ENCODE peak calls at places on chromosome 18, in four cellular contexts. W is A549, N is heart left ventricle, F is kidney epithelial cell. J is an unnamed sample.

GRCh38 chr18:58045265-58046086 is 1.4 kb downstream of the NEDD4L start:
- DNase-seq in W (peak), N (peak), F (no peak), J (peak)

GRCh38 chr18:45336431-45336830 is 278.8 kb upstream of the SLC14A2 start:
- DNase-seq in W (no peak), N (no peak), F (no peak), J (no peak)

GRCh38 chr18:58176915-58177717 is 133.1 kb downstream of the NEDD4L start:
- DNase-seq in W (peak), N (no peak), F (peak), J (peak)

GRCh38 chr18:20971886-20972267 is 139.7 kb downstream of the ROCK1 start:
- DNase-seq in W (peak), N (no peak), F (no peak), J (peak)

GRCh38 chr18:58527116-58528010 is 101.5 kb downstream of the ALPK2 start:
- DNase-seq in W (peak), N (no peak), F (no peak), J (peak)

GRCh38 chr18:48902023-48902855 is 48.5 kb downstream of the SMAD7 start:
- DNase-seq in W (peak), N (peak), F (peak), J (peak)

GRCh38 chr18:21342372-21342771 is 100.3 kb downstream of the GREB1L start:
- DNase-seq in W (no peak), N (no peak), F (no peak), J (no peak)

GRCh38 chr18:44679912-44680270 is 797 bp upstream of the SETBP1 start:
- DNase-seq in W (peak), N (peak), F (no peak), J (peak)

GRCh38 chr18:51135361-51135760 is 62.1 kb downstream of the MEX3C start:
- DNase-seq in W (peak), N (no peak), F (no peak), J (peak)

GRCh38 chr18:27713037-27713726 is 463.7 kb downstream of the CDH2 start:
- DNase-seq in W (no peak), N (no peak), F (no peak), J (peak)

GRCh38 chr18:34740724-34741123 is 30.6 kb downstream of the DTNA start:
- DNase-seq in W (no peak), N (no peak), F (no peak), J (no peak)

GRCh38 chr18:35811896-35812295 is 160.6 kb upstream of the RMP24 start:
- DNase-seq in W (no peak), N (no peak), F (no peak), J (no peak)

GRCh38 chr18:37565985-37566478 is 434 bp upstream of the CELF4 start:
- DNase-seq in W (peak), N (peak), F (no peak), J (peak)

GRCh38 chr18:14978962-14979535 is 231.1 kb downstream of the ANKRD30B start:
- DNase-seq in W (peak), N (no peak), F (no peak), J (peak)
- TF ChIP-seq CTCF in W (no peak), N (peak), F (peak), J (peak)

GRCh38 chr18:74171910-74172606 is 23.7 kb downstream of the TIMM21 start:
- DNase-seq in W (no peak), N (no peak), F (no peak), J (peak)
- H3K4me3 ChIP-seq in W (peak), N (no peak), F (no peak), J (peak)

GRCh38 chr18:76866631-76867030 is 44.3 kb downstream of the ZNF236 start:
- DNase-seq in W (no peak), N (no peak), F (no peak), J (no peak)
- TF ChIP-seq CTCF in W (no peak), N (no peak), F (no peak), J (no peak)

GRCh38 chr18:24991661-24992060 is 360.3 kb downstream of the ZNF521 start:
- DNase-seq in W (no peak), N (no peak), F (no peak), J (no peak)
- H3K4me3 ChIP-seq in W (no peak), N (no peak), F (no peak), J (no peak)

DNA sequence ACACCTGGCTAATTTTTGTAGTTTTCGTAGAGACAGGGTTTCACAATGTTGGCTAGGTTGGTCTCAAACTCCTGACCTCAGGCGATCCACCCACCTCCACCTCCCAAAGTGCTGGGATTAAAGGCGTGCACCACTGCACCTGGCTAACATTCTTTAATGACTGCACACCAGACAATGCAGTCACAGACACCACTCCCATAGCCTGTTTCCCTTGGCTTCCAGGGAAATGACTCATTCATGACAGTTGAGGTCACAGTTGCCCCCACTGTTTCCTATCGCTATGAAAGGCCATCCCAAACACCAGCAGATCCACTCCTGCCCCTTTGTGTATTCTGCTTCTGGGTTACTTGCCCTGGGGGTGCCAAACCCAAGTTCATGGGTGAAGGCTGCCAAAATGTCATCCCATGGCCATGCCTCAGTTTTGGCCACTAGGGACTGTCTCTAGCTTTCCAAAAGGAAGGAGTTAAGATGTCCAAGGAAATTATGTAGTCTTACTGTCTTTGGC is 8.7 kb downstream of the CHMP1B start:
- DNase-seq in W (peak), N (no peak), F (peak), J (peak)
- TF ChIP-seq CTCF in W (peak), N (no peak), F (no peak), J (peak)

GRCh38 chr18:43159091-43159490 is 43.6 kb upstream of the RIT2 start:
- DNase-seq in W (no peak), N (no peak), F (no peak), J (peak)

GRCh38 chr18:43161528-43161927 is 46.0 kb upstream of the RIT2 start:
- DNase-seq in W (no peak), N (no peak), F (no peak), J (peak)

GRCh38 chr18:43158381-43158780 is 42.9 kb upstream of the RIT2 start:
- DNase-seq in W (no peak), N (no peak), F (no peak), J (peak)

GRCh38 chr18:43160509-43160908 is 45.0 kb upstream of the RIT2 start:
- DNase-seq in W (no peak), N (no peak), F (no peak), J (peak)
- H3K4me3 ChIP-seq in W (no peak), N (no peak), F (no peak), J (no peak)

DNA sequence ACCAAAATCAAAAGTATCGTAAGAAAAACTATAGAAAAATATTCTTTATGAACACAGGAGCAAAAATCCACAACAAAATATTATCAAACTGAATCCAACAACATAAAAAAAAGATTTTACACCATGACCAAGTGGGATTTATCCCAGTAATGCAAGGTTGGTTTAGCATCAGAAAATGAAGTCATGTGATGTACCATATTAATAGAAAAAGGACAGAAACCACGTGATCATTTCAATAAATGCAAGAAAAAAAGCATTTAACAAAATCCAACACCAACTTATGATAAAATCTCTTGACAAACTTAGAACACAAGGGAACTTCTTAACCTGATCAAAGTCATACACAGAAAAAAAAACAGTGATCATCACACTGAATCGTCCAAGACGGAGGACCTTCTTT is 105.3 kb downstream of the NFATC1 start:
- DNase-seq in W (no peak), N (no peak), F (no peak), J (no peak)
- TF ChIP-seq CTCF in W (no peak), N (no peak), F (no peak), J (no peak)

GRCh38 chr18:31657823-31658669 is 26.3 kb downstream of the B4GALT6 start:
- DNase-seq in W (no peak), N (no peak), F (no peak), J (no peak)
- H3K4me3 ChIP-seq in W (no peak), N (no peak), F (no peak), J (no peak)

DNA sequence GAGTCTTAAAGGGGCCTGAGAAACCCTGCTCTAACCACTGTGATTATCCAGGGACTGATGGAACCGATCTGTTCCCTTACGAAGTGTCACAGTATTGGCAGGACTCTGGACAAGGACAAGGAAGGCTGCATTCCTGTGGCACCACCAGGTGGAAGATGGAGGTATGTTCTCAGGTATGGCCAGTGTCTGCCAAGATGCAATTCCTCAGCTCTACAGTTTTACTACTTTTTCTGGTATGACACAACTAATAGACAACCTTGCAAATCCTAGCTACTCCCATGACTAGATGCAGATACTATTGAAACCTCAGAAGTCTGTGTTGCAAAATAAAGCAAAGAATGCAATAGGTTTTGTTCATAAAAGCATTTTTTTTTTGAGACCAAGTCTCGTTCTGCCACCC is 14.6 kb downstream of the RAB31 start:
- DNase-seq in W (no peak), N (no peak), F (no peak), J (no peak)
- TF ChIP-seq CTCF in W (no peak), N (no peak), F (peak), J (no peak)

GRCh38 chr18:22728016-22728415 is 205.1 kb upstream of the RBBP8 start:
- DNase-seq in W (no peak), N (no peak), F (no peak), J (no peak)
- H3K4me3 ChIP-seq in W (no peak), N (no peak), F (no peak), J (no peak)